ENCODE peak calls at places on chromosomes 5 and 9, in seven cellular contexts. One of them, this sample, is unnamed.

GRCh38 chr9:70133253-70134208 is 89.9 kb downstream of the MAMDC2 start:
- DNase-seq in T-cell: no peak
- DNase-seq in right cardiac atrium: no peak
- DNase-seq in substantia nigra: no peak
- DNase-seq in lung microvascular endothelial cell: no peak
- DNase-seq in NCI-H345: no peak
- DNase-seq in stimulated activated CD4-positive, alpha-beta T cell treated with anti-CD3 and anti-CD28 coated beads, Interleukin-2, amount 100 ng/mL, for 48 hours: no peak
- DNase-seq in this sample: no peak

GRCh38 chr9:127860779-127861178 is 6.3 kb upstream of the ENG start:
- DNase-seq in T-cell: no peak
- DNase-seq in right cardiac atrium: no peak
- DNase-seq in substantia nigra: no peak
- DNase-seq in lung microvascular endothelial cell: no peak
- DNase-seq in NCI-H345: no peak
- DNase-seq in stimulated activated CD4-positive, alpha-beta T cell treated with anti-CD3 and anti-CD28 coated beads, Interleukin-2, amount 100 ng/mL, for 48 hours: no peak
- DNase-seq in this sample: no peak

GRCh38 chr5:78698218-78698751 is 49.7 kb upstream of the LHFPL2 start:
- DNase-seq in T-cell: no peak
- DNase-seq in right cardiac atrium: peak; percentile 65
- DNase-seq in substantia nigra: no peak
- DNase-seq in lung microvascular endothelial cell: no peak
- DNase-seq in NCI-H345: no peak
- DNase-seq in stimulated activated CD4-positive, alpha-beta T cell treated with anti-CD3 and anti-CD28 coated beads, Interleukin-2, amount 100 ng/mL, for 48 hours: no peak
- DNase-seq in this sample: no peak

GRCh38 chr5:126368239-126368812 is 54.9 kb upstream of the GRAMD2B start:
- DNase-seq in T-cell: no peak
- DNase-seq in right cardiac atrium: no peak
- DNase-seq in substantia nigra: no peak
- DNase-seq in lung microvascular endothelial cell: no peak
- DNase-seq in NCI-H345: peak; percentile 64
- DNase-seq in stimulated activated CD4-positive, alpha-beta T cell treated with anti-CD3 and anti-CD28 coated beads, Interleukin-2, amount 100 ng/mL, for 48 hours: no peak
- DNase-seq in this sample: no peak

GRCh38 chr9:16532681-16533450 is 337.6 kb downstream of the BNC2 start:
- DNase-seq in T-cell: no peak
- DNase-seq in right cardiac atrium: no peak
- DNase-seq in substantia nigra: no peak
- DNase-seq in lung microvascular endothelial cell: peak; percentile 66
- DNase-seq in NCI-H345: no peak
- DNase-seq in stimulated activated CD4-positive, alpha-beta T cell treated with anti-CD3 and anti-CD28 coated beads, Interleukin-2, amount 100 ng/mL, for 48 hours: no peak
- DNase-seq in this sample: no peak

GRCh38 chr9:100099722-100100042 is 639 bp downstream of the INVS start:
- DNase-seq in T-cell: peak; percentile 3
- DNase-seq in right cardiac atrium: peak; percentile 33
- DNase-seq in substantia nigra: peak; percentile 36
- DNase-seq in lung microvascular endothelial cell: peak; percentile 24
- DNase-seq in NCI-H345: no peak
- DNase-seq in stimulated activated CD4-positive, alpha-beta T cell treated with anti-CD3 and anti-CD28 coated beads, Interleukin-2, amount 100 ng/mL, for 48 hours: no peak
- DNase-seq in this sample: no peak

GRCh38 chr9:11149065-11149464 is 536.3 kb upstream of the PTPRD start:
- DNase-seq in T-cell: no peak
- DNase-seq in right cardiac atrium: no peak
- DNase-seq in substantia nigra: no peak
- DNase-seq in lung microvascular endothelial cell: no peak
- DNase-seq in NCI-H345: no peak
- DNase-seq in stimulated activated CD4-positive, alpha-beta T cell treated with anti-CD3 and anti-CD28 coated beads, Interleukin-2, amount 100 ng/mL, for 48 hours: no peak
- DNase-seq in this sample: no peak

GRCh38 chr9:127987103-127987614 is 6.4 kb upstream of the EEIG1 start:
- DNase-seq in T-cell: no peak
- DNase-seq in right cardiac atrium: no peak
- DNase-seq in substantia nigra: no peak
- DNase-seq in lung microvascular endothelial cell: no peak
- DNase-seq in NCI-H345: no peak
- DNase-seq in stimulated activated CD4-positive, alpha-beta T cell treated with anti-CD3 and anti-CD28 coated beads, Interleukin-2, amount 100 ng/mL, for 48 hours: no peak
- DNase-seq in this sample: no peak

GRCh38 chr5:171457208-171457981 is 37.9 kb downstream of the FGF18 start:
- DNase-seq in T-cell: no peak
- DNase-seq in right cardiac atrium: no peak
- DNase-seq in substantia nigra: no peak
- DNase-seq in lung microvascular endothelial cell: no peak
- DNase-seq in NCI-H345: no peak
- DNase-seq in stimulated activated CD4-positive, alpha-beta T cell treated with anti-CD3 and anti-CD28 coated beads, Interleukin-2, amount 100 ng/mL, for 48 hours: no peak
- DNase-seq in this sample: no peak

GRCh38 chr5:177385720-177386119 is 1.5 kb downstream of the SLC34A1 start:
- DNase-seq in T-cell: no peak
- DNase-seq in right cardiac atrium: no peak
- DNase-seq in substantia nigra: no peak
- DNase-seq in lung microvascular endothelial cell: no peak
- DNase-seq in NCI-H345: no peak
- DNase-seq in stimulated activated CD4-positive, alpha-beta T cell treated with anti-CD3 and anti-CD28 coated beads, Interleukin-2, amount 100 ng/mL, for 48 hours: no peak
- DNase-seq in this sample: no peak

This sample was measured in posterior vena cava.